ENCODE peak calls at places on chromosomes 12 and 14, in seven cellular contexts. Q, L, Z, U, X, O and K are unnamed samples.

GRCh38 chr12:6827437-6827894 is 741 bp upstream of the P3H3 start:
- DNase-seq in O (peak; percentile 90), Z (no peak), X (peak; percentile 97), L (peak; percentile 34), U (peak; percentile 84), Q (peak; percentile 62), K (peak; percentile 63)

GRCh38 chr14:20494935-20495766 is 10.2 kb upstream of the RNASE10 start:
- DNase-seq in U (no peak), Z (no peak), X (no peak), L (peak; percentile 84), Q (no peak), O (no peak), K (no peak)

GRCh38 chr14:95515080-95515489 is 1.4 kb downstream of the SYNE3 start:
- DNase-seq in X (peak; percentile 78), Q (no peak), U (no peak), L (no peak), O (peak; percentile 58), Z (peak; percentile 88), K (no peak)

GRCh38 chr14:33685698-33686097 is 265.2 kb downstream of the EGLN3 start:
- DNase-seq in L (no peak), X (no peak), U (no peak), Z (no peak), O (no peak), Q (no peak), K (no peak)

GRCh38 chr12:108090107-108090899 is 38.8 kb upstream of the WSCD2 start:
- DNase-seq in L (no peak), Q (no peak), O (no peak), U (no peak), X (no peak), Z (no peak), K (no peak)

GRCh38 chr12:49055978-49056754 is 4.4 kb downstream of the KMT2D start:
- DNase-seq in U (peak; percentile 83), O (peak; percentile 89), Z (no peak), L (peak; percentile 63), X (peak; percentile 82), Q (peak; percentile 70), K (no peak)

GRCh38 chr14:103699901-103700752 is 15.1 kb downstream of the XRCC3 start:
- DNase-seq in O (no peak), X (no peak), U (no peak), L (no peak), Z (peak; percentile 75), Q (no peak), K (no peak)

GRCh38 chr14:52222901-52223300 is 44.6 kb upstream of the PTGDR start:
- DNase-seq in X (no peak), Z (no peak), U (no peak), O (no peak), L (no peak), Q (no peak), K (no peak)

GRCh38 chr12:129771238-129771637 is 132.6 kb downstream of the TMEM132D start:
- DNase-seq in Z (no peak), Q (no peak), O (no peak), L (no peak), X (no peak), U (no peak), K (no peak)

GRCh38 chr12:49557917-49558215 is 10.1 kb downstream of the MCRS1 start:
- DNase-seq in U (peak; percentile 58), L (no peak), X (no peak), Q (no peak), Z (peak; percentile 13), O (no peak), K (no peak)

GRCh38 chr14:29671034-29671433 is 256.6 kb downstream of the PRKD1 start:
- DNase-seq in U (no peak), O (no peak), Q (no peak), L (no peak), Z (no peak), X (no peak), K (no peak)

GRCh38 chr12:27782481-27782880 is 2.4 kb upstream of the MANSC4 start:
- DNase-seq in Q (no peak), U (no peak), L (no peak), Z (no peak), X (no peak), O (no peak), K (no peak)
- H3K27ac ChIP-seq in Q (no peak overlapping the region), U (no peak overlapping the region), L (peak overlapping the region; percentile 69), Z (no peak overlapping the region), X (peak overlapping the region; percentile 94), O (no peak overlapping the region), K (peak overlapping the region; percentile 99)

GRCh38 chr12:40749863-40750262 is 57.6 kb downstream of the CNTN1 start:
- DNase-seq in Z (no peak), Q (no peak), O (no peak), X (no peak), U (no peak), L (no peak), K (no peak)

GRCh38 chr12:40745386-40745785 is 53.1 kb downstream of the CNTN1 start:
- DNase-seq in Q (no peak), O (no peak), Z (no peak), L (no peak), X (no peak), U (peak; percentile 42), K (no peak)
- TF ChIP-seq CTCF in Q (no peak), O (no peak), Z (no peak), L (peak; percentile 40), X (no peak), U (peak; percentile 34), K (no peak)

DNA sequence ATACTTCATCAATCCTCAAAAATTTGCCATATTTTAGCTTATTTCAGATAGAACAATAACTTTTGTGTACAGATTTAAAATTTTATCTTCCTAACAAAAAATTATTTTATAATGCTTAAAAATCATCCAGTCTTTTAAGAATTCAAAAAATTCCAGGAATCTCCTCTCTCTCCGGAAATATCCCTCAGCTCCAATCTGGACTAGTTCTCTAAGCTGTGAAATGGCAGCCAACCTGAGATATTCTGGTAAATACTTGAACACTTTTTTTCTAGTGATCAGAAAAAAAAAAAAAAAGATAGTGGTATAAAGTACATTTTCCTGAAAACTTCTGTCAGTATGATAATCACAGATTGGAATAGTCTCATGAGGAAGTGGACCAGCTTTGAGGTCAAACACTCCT is 57.6 kb downstream of the SSPN start:
- DNase-seq in X (no peak), L (no peak), U (no peak), O (no peak), Z (no peak), Q (no peak), K (no peak)
- H3K27ac ChIP-seq in X (no peak overlapping the region), L (no peak overlapping the region), U (no peak overlapping the region), O (no peak overlapping the region), Z (no peak overlapping the region), Q (no peak overlapping the region), K (no peak overlapping the region)

DNA sequence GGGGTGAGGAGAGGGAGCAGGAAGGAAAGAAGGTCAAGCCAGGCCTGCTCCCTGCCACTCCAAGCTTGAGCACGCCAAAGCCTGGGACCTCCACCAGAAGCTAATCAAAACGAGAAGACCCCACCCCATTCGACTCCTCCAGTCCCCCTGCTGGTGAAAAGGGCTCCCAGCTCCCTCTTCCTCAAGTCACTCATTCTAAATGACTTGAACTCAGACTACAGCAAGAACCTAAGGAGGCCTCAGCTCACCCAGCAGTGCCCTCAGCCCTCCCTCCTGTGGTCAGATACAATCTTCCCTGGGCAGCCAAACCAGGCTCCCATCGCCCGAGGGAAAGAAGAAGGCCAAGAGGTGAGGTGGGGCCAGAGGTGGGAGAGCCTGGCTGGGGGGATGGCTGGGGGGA is 17.4 kb downstream of the HDAC7 start:
- DNase-seq in U (no peak), L (no peak), O (no peak), X (no peak), Q (no peak), Z (no peak), K (no peak)
- TF ChIP-seq CTCF in U (no peak), L (peak; percentile 23), O (no peak), X (no peak), Q (peak; percentile 38), Z (no peak), K (no peak)

GRCh38 chr14:99574099-99574880 is 29.7 kb downstream of the CCDC85C start:
- DNase-seq in O (peak; percentile 74), L (no peak), U (peak; percentile 76), Z (no peak), X (no peak), Q (no peak), K (no peak)
- H3K27ac ChIP-seq in O (peak overlapping the region; percentile 62), L (no peak overlapping the region), U (peak overlapping the region; percentile 78), Z (peak overlapping the region; percentile 8), X (peak overlapping the region; percentile 94), Q (no peak overlapping the region), K (no peak overlapping the region)

GRCh38 chr14:88386395-88386794 is 938 bp downstream of the SPATA7 start:
- DNase-seq in Z (no peak), L (no peak), O (no peak), X (no peak), Q (no peak), U (no peak), K (no peak)

GRCh38 chr14:88385212-88386101 is at the start of gene SPATA7:
- DNase-seq in Z (peak; percentile 97), X (peak; percentile 97), Q (peak; percentile 84), U (peak; percentile 86), L (peak; percentile 81), O (peak; percentile 97), K (peak; percentile 75)

GRCh38 chr14:88379706-88380343 is 5.6 kb upstream of the SPATA7 start:
- DNase-seq in U (no peak), O (no peak), Q (no peak), L (no peak), X (no peak), Z (no peak), K (no peak)

GRCh38 chr14:88384653-88385205 is 728 bp upstream of the SPATA7 start:
- DNase-seq in Z (no peak), X (no peak), O (no peak), Q (no peak), L (peak; percentile 10), U (no peak), K (no peak)

DNA sequence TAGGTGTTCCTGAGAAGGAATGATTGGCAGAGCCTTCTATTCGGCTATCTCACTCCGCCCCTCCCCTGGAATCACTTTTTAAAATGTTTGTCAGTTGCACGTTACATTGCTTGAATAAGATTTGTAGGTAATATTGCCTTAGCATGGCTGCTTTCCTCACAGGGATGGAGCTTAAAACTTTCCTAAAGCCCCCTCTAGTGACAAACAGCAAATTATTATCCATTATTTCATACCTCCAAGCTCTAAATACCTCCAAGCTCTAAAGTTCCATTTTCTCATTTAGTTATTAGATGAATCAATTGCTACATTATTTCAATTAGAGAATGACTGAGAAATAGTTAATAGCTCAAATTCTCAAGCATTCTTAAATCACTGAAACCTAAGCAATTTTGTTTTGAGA is 5.1 kb upstream of the SPATA7 start:
- DNase-seq in X (no peak), L (no peak), Q (no peak), U (peak; percentile 18), Z (no peak), O (no peak), K (no peak)
- TF ChIP-seq CTCF in X (no peak), L (peak; percentile 29), Q (peak; percentile 31), U (peak; percentile 47), Z (no peak), O (no peak), K (no peak)

DNA sequence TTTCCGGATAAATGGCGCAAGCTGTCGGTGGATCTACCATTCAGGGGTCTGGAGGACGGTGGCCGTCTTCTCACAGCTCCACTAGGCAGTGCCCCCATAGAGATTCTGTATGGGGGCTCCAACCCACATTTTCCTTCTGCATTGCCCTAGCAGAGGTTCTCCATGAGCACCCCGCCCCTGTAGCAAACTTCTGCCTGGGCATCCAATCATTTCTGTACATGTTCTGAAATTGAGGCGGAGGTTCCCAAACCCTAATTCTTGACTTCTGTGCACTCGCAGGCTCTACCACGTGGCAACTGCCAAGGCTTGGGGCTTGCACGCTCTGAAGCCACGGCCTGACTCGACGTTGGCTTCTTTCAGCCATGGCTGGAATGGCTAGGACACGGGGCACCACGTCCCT is 5.1 kb upstream of the SERPINA10 start:
- DNase-seq in Q (no peak), O (no peak), U (no peak), X (no peak), L (no peak), Z (no peak), K (no peak)
- H3K27ac ChIP-seq in Q (no peak overlapping the region), O (no peak overlapping the region), U (no peak overlapping the region), X (no peak overlapping the region), L (no peak overlapping the region), Z (no peak overlapping the region), K (no peak overlapping the region)